ENCODE peak calls at places on chromosome 7, in eight cellular contexts. One of them, this sample, is unnamed.

GRCh38 chr7:151109094-151110048 is 23.1 kb downstream of the AGAP3 start:
- DNase-seq in Peyer's patch: no peak
- DNase-seq in epithelial cell of esophagus: no peak
- DNase-seq in colonic mucosa: no peak
- DNase-seq in thoracic aorta: no peak
- DNase-seq in HepG2: no peak
- DNase-seq in IMR-90: no peak
- DNase-seq in neural progenitor cell: no peak
- DNase-seq in this sample: no peak

GRCh38 chr7:13742126-13742525 is 247.3 kb downstream of the ETV1 start:
- DNase-seq in thoracic aorta: no peak
- DNase-seq in colonic mucosa: no peak
- DNase-seq in IMR-90: peak
- DNase-seq in neural progenitor cell: no peak
- DNase-seq in epithelial cell of esophagus: no peak
- DNase-seq in HepG2: no peak
- DNase-seq in Peyer's patch: no peak
- DNase-seq in this sample: peak

GRCh38 chr7:50727072-50727471 is 55.6 kb downstream of the GRB10 start:
- DNase-seq in Peyer's patch: no peak
- DNase-seq in colonic mucosa: no peak
- DNase-seq in neural progenitor cell: no peak
- DNase-seq in thoracic aorta: no peak
- DNase-seq in HepG2: no peak
- DNase-seq in epithelial cell of esophagus: peak
- DNase-seq in IMR-90: peak
- DNase-seq in this sample: no peak

GRCh38 chr7:134694767-134695166 is 48.1 kb downstream of the BPGM start:
- DNase-seq in thoracic aorta: no peak
- DNase-seq in HepG2: no peak
- DNase-seq in epithelial cell of esophagus: no peak
- DNase-seq in neural progenitor cell: no peak
- DNase-seq in Peyer's patch: no peak
- DNase-seq in IMR-90: no peak
- DNase-seq in colonic mucosa: no peak
- DNase-seq in this sample: no peak

GRCh38 chr7:141003172-141004080 is 11.3 kb downstream of the MRPS33 start:
- DNase-seq in HepG2: peak
- DNase-seq in IMR-90: no peak
- DNase-seq in neural progenitor cell: no peak
- DNase-seq in thoracic aorta: no peak
- DNase-seq in Peyer's patch: no peak
- DNase-seq in colonic mucosa: no peak
- DNase-seq in epithelial cell of esophagus: peak
- DNase-seq in this sample: no peak

GRCh38 chr7:32070406-32071360 is at the start of gene PDE1C:
- DNase-seq in HepG2: no peak
- DNase-seq in Peyer's patch: no peak
- DNase-seq in neural progenitor cell: peak
- DNase-seq in thoracic aorta: no peak
- DNase-seq in IMR-90: peak
- DNase-seq in epithelial cell of esophagus: no peak
- DNase-seq in colonic mucosa: no peak
- DNase-seq in this sample: no peak

GRCh38 chr7:102404005-102404861 is 8.1 kb downstream of the PRKRIP1 start:
- DNase-seq in Peyer's patch: peak
- DNase-seq in IMR-90: peak
- DNase-seq in epithelial cell of esophagus: peak
- DNase-seq in neural progenitor cell: peak
- DNase-seq in HepG2: peak
- DNase-seq in thoracic aorta: no peak
- DNase-seq in colonic mucosa: peak
- DNase-seq in this sample: peak

GRCh38 chr7:13560441-13560840 is 429.0 kb downstream of the ETV1 start:
- DNase-seq in IMR-90: peak
- DNase-seq in neural progenitor cell: no peak
- DNase-seq in epithelial cell of esophagus: peak
- DNase-seq in Peyer's patch: no peak
- DNase-seq in thoracic aorta: no peak
- DNase-seq in colonic mucosa: no peak
- DNase-seq in HepG2: no peak
- DNase-seq in this sample: no peak

GRCh38 chr7:3233301-3233700 is 67.8 kb upstream of the SDK1 start:
- DNase-seq in thoracic aorta: no peak
- DNase-seq in neural progenitor cell: no peak
- DNase-seq in HepG2: no peak
- DNase-seq in IMR-90: no peak
- DNase-seq in epithelial cell of esophagus: no peak
- DNase-seq in colonic mucosa: no peak
- DNase-seq in Peyer's patch: no peak
- DNase-seq in this sample: no peak

GRCh38 chr7:50312589-50313162 is 8.2 kb downstream of the IKZF1 start:
- DNase-seq in epithelial cell of esophagus: no peak
- DNase-seq in Peyer's patch: no peak
- DNase-seq in thoracic aorta: no peak
- DNase-seq in IMR-90: no peak
- DNase-seq in neural progenitor cell: no peak
- DNase-seq in colonic mucosa: no peak
- DNase-seq in HepG2: no peak
- DNase-seq in this sample: no peak

GRCh38 chr7:139374246-139374645 is 14.6 kb downstream of the LUC7L2 start:
- DNase-seq in neural progenitor cell: no peak
- DNase-seq in thoracic aorta: no peak
- DNase-seq in colonic mucosa: no peak
- DNase-seq in HepG2: no peak
- DNase-seq in IMR-90: no peak
- DNase-seq in epithelial cell of esophagus: no peak
- DNase-seq in Peyer's patch: no peak
- DNase-seq in this sample: no peak

GRCh38 chr7:31101544-31101943 is 49.4 kb downstream of the ADCYAP1R1 start:
- DNase-seq in IMR-90: no peak
- DNase-seq in HepG2: no peak
- DNase-seq in neural progenitor cell: no peak
- DNase-seq in Peyer's patch: no peak
- DNase-seq in colonic mucosa: no peak
- DNase-seq in epithelial cell of esophagus: no peak
- DNase-seq in thoracic aorta: no peak
- DNase-seq in this sample: no peak

GRCh38 chr7:131826960-131827359 is 270.5 kb upstream of the PODXL start:
- DNase-seq in HepG2: no peak
- DNase-seq in colonic mucosa: no peak
- DNase-seq in epithelial cell of esophagus: no peak
- DNase-seq in neural progenitor cell: peak
- DNase-seq in IMR-90: no peak
- DNase-seq in Peyer's patch: no peak
- DNase-seq in thoracic aorta: no peak
- DNase-seq in this sample: no peak
- H3K4me3 ChIP-seq in HepG2: no peak
- H3K4me3 ChIP-seq in colonic mucosa: no peak
- H3K4me3 ChIP-seq in epithelial cell of esophagus: no peak
- H3K4me3 ChIP-seq in neural progenitor cell: no peak
- H3K4me3 ChIP-seq in IMR-90: no peak
- H3K4me3 ChIP-seq in Peyer's patch: no peak
- H3K4me3 ChIP-seq in thoracic aorta: no peak
- H3K4me3 ChIP-seq in this sample: no peak

GRCh38 chr7:73668103-73668937 is 689 bp downstream of the VPS37D start:
- DNase-seq in epithelial cell of esophagus: no peak
- DNase-seq in HepG2: no peak
- DNase-seq in colonic mucosa: no peak
- DNase-seq in neural progenitor cell: peak
- DNase-seq in IMR-90: no peak
- DNase-seq in thoracic aorta: no peak
- DNase-seq in Peyer's patch: no peak
- DNase-seq in this sample: no peak

GRCh38 chr7:73669858-73670385 is 2.3 kb downstream of the VPS37D start:
- DNase-seq in thoracic aorta: no peak
- DNase-seq in HepG2: no peak
- DNase-seq in neural progenitor cell: no peak
- DNase-seq in IMR-90: no peak
- DNase-seq in epithelial cell of esophagus: no peak
- DNase-seq in colonic mucosa: no peak
- DNase-seq in Peyer's patch: no peak
- DNase-seq in this sample: no peak

GRCh38 chr7:73669316-73669715 is 1.7 kb downstream of the VPS37D start:
- DNase-seq in neural progenitor cell: peak
- DNase-seq in thoracic aorta: no peak
- DNase-seq in colonic mucosa: no peak
- DNase-seq in Peyer's patch: no peak
- DNase-seq in IMR-90: no peak
- DNase-seq in HepG2: no peak
- DNase-seq in epithelial cell of esophagus: no peak
- DNase-seq in this sample: no peak

GRCh38 chr7:73671857-73672445 is 4.3 kb downstream of the VPS37D start:
- DNase-seq in HepG2: no peak
- DNase-seq in IMR-90: no peak
- DNase-seq in epithelial cell of esophagus: no peak
- DNase-seq in thoracic aorta: no peak
- DNase-seq in colonic mucosa: no peak
- DNase-seq in Peyer's patch: no peak
- DNase-seq in neural progenitor cell: no peak
- DNase-seq in this sample: no peak

GRCh38 chr7:73671317-73671651 is 3.7 kb downstream of the VPS37D start:
- DNase-seq in epithelial cell of esophagus: no peak
- DNase-seq in HepG2: no peak
- DNase-seq in IMR-90: no peak
- DNase-seq in neural progenitor cell: no peak
- DNase-seq in thoracic aorta: no peak
- DNase-seq in colonic mucosa: no peak
- DNase-seq in Peyer's patch: no peak
- DNase-seq in this sample: no peak
- TF ChIP-seq CTCF in epithelial cell of esophagus: no peak
- TF ChIP-seq CTCF in HepG2: no peak
- TF ChIP-seq CTCF in IMR-90: no peak
- TF ChIP-seq CTCF in neural progenitor cell: no peak
- TF ChIP-seq CTCF in thoracic aorta: no peak
- TF ChIP-seq CTCF in colonic mucosa: no peak
- TF ChIP-seq CTCF in Peyer's patch: no peak
- TF ChIP-seq CTCF in this sample: no peak

GRCh38 chr7:137209151-137209822 is 134.2 kb downstream of the PTN start:
- DNase-seq in epithelial cell of esophagus: peak
- DNase-seq in thoracic aorta: no peak
- DNase-seq in neural progenitor cell: no peak
- DNase-seq in colonic mucosa: no peak
- DNase-seq in Peyer's patch: no peak
- DNase-seq in IMR-90: peak
- DNase-seq in HepG2: no peak
- DNase-seq in this sample: no peak

DNA sequence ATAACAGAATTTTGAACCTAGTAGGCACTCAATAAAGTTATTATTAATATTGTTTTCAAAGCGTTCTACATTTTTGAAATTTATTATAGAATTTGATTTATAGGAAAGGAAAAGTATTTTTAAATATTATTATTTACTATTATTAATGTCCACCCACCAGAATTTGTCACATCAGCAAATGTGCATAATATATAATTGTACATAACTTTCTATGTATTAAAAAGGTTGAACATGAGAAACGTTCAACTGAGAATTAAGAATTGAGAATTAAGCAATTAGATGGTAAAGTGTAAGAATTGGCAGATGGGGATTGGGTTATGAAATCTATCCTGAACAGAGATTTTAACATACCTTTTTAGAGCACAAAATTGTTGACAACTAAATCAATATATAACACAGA is 129.8 kb downstream of the PTN start:
- DNase-seq in neural progenitor cell: no peak
- DNase-seq in IMR-90: no peak
- DNase-seq in colonic mucosa: no peak
- DNase-seq in Peyer's patch: no peak
- DNase-seq in thoracic aorta: no peak
- DNase-seq in epithelial cell of esophagus: no peak
- DNase-seq in HepG2: no peak
- DNase-seq in this sample: no peak
- H3K4me3 ChIP-seq in neural progenitor cell: no peak
- H3K4me3 ChIP-seq in IMR-90: no peak
- H3K4me3 ChIP-seq in colonic mucosa: no peak
- H3K4me3 ChIP-seq in Peyer's patch: no peak
- H3K4me3 ChIP-seq in thoracic aorta: no peak
- H3K4me3 ChIP-seq in epithelial cell of esophagus: no peak
- H3K4me3 ChIP-seq in HepG2: no peak
- H3K4me3 ChIP-seq in this sample: no peak

GRCh38 chr7:101216001-101216859 is 1.2 kb downstream of the PLOD3 start:
- DNase-seq in IMR-90: peak
- DNase-seq in Peyer's patch: no peak
- DNase-seq in epithelial cell of esophagus: no peak
- DNase-seq in thoracic aorta: no peak
- DNase-seq in colonic mucosa: peak
- DNase-seq in neural progenitor cell: no peak
- DNase-seq in HepG2: no peak
- DNase-seq in this sample: no peak

GRCh38 chr7:101220295-101220694 is 2.3 kb downstream of the ZNHIT1 start:
- DNase-seq in colonic mucosa: no peak
- DNase-seq in neural progenitor cell: no peak
- DNase-seq in HepG2: peak
- DNase-seq in IMR-90: no peak
- DNase-seq in epithelial cell of esophagus: no peak
- DNase-seq in thoracic aorta: no peak
- DNase-seq in Peyer's patch: no peak
- DNase-seq in this sample: no peak

GRCh38 chr7:101216860-101217387 is 457 bp downstream of the PLOD3 start:
- DNase-seq in thoracic aorta: no peak
- DNase-seq in IMR-90: no peak
- DNase-seq in neural progenitor cell: peak
- DNase-seq in Peyer's patch: no peak
- DNase-seq in colonic mucosa: no peak
- DNase-seq in epithelial cell of esophagus: no peak
- DNase-seq in HepG2: no peak
- DNase-seq in this sample: no peak

GRCh38 chr7:101218236-101219130 is 518 bp downstream of the ZNHIT1 start:
- DNase-seq in thoracic aorta: no peak
- DNase-seq in HepG2: no peak
- DNase-seq in epithelial cell of esophagus: no peak
- DNase-seq in neural progenitor cell: peak
- DNase-seq in IMR-90: peak
- DNase-seq in Peyer's patch: no peak
- DNase-seq in colonic mucosa: no peak
- DNase-seq in this sample: no peak

DNA sequence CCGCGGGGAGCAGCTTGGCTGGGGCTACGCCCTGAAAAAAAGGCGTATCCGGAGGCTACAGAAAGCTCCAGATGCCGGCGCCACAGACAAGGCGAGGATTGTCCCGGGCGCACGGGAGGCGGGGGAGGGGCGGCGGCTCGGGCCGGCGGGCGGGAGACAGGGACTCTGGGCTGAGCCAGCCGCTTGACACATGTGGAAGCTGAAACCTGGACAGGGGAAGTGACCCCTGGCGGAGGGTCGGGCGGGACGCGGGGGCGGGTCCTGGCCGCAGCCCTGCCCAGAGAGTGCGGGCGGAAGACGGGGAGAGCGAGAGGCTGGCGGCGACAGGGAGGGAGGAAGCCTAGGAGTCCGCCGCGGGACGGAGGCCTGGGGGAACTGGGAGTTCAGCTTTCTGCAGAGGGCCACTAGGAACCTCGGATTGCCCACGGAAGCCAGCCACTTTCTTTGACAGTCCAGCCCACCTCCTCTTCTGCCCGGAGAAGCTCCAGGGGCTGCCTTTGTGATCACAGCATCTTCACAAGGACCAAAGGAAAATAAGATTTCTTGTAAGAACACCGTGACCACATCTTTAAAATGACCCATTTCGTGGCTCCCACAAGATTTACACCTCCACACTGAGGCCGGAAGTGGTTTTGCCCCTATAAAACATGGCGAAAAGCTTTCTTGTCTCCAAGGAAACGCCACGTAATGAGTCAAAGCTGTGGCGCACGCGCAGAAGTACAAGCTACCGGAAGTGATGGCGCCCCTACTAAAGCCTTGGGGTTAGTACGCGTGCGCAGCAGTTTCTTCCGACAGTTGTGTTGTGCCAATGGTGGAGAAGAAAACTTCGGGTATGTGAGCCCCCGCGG is at the start of the genes PLOD3 and ZNHIT1:
- DNase-seq in IMR-90: peak
- DNase-seq in Peyer's patch: peak
- DNase-seq in thoracic aorta: peak
- DNase-seq in colonic mucosa: peak
- DNase-seq in neural progenitor cell: peak
- DNase-seq in epithelial cell of esophagus: peak
- DNase-seq in HepG2: peak
- DNase-seq in this sample: peak
- TF ChIP-seq CTCF in IMR-90: peak
- TF ChIP-seq CTCF in Peyer's patch: peak
- TF ChIP-seq CTCF in thoracic aorta: peak
- TF ChIP-seq CTCF in colonic mucosa: no peak
- TF ChIP-seq CTCF in neural progenitor cell: peak
- TF ChIP-seq CTCF in epithelial cell of esophagus: no peak
- TF ChIP-seq CTCF in HepG2: peak
- TF ChIP-seq CTCF in this sample: no peak

This sample was measured in astrocyte of the cerebellum.